ENCODE peak calls at places on chromosomes 7 and 10, in five cellular contexts. B is SK-N-SH, H is K562, E is HepG2, O is GM12878. K is an unnamed sample.

GRCh38 chr7:114931656-114932011 is 9.7 kb downstream of the MDFIC start:
- DNase-seq in B (no peak), H (no peak), E (no peak), O (no peak), K (no peak)

GRCh38 chr10:96309631-96310358 is 5.6 kb downstream of the DNTT start:
- DNase-seq in B (no peak), H (no peak), E (no peak), O (no peak), K (peak; percentile 91)

GRCh38 chr7:74387606-74388005 is 66.1 kb upstream of the GTF2IRD1 start:
- DNase-seq in B (no peak), H (no peak), E (no peak), O (no peak), K (no peak)

GRCh38 chr7:159031135-159031701 is 113.4 kb downstream of the VIPR2 start:
- DNase-seq in B (no peak), H (peak; percentile 42), E (no peak), O (no peak), K (peak; percentile 65)

GRCh38 chr10:8282340-8282739 is 227.9 kb downstream of the GATA3 start:
- DNase-seq in B (no peak), H (no peak), E (no peak), O (no peak), K (no peak)

GRCh38 chr7:19377611-19378339 is 232.6 kb upstream of the FERD3L start:
- DNase-seq in B (peak; percentile 1), H (no peak), E (no peak), O (no peak), K (no peak)

GRCh38 chr7:123996327-123996625 is 36.6 kb downstream of the TMEM229A start:
- DNase-seq in B (no peak), H (no peak), E (no peak), O (no peak), K (no peak)

GRCh38 chr7:117908031-117908795 is 35.0 kb upstream of the CTTNBP2 start:
- DNase-seq in B (no peak), H (no peak), E (no peak), O (no peak), K (no peak)

GRCh38 chr7:22782616-22783232 is 39.9 kb downstream of the TOMM7 start:
- DNase-seq in B (peak; percentile 76), H (peak; percentile 86), E (peak; percentile 44), O (no peak), K (no peak)

GRCh38 chr7:138842111-138842510 is 44.1 kb upstream of the ATP6V0A4 start:
- DNase-seq in B (no peak), H (peak; percentile 62), E (no peak), O (no peak), K (peak; percentile 31)

GRCh38 chr10:28569506-28570159 is 36.7 kb downstream of the WAC start:
- DNase-seq in B (no peak), H (peak; percentile 30), E (peak; percentile 66), O (no peak), K (no peak)

GRCh38 chr7:5636446-5636835 is 145.0 kb downstream of the RNF216 start:
- DNase-seq in B (no peak), H (no peak), E (peak; percentile 32), O (no peak), K (no peak)

GRCh38 chr7:5635461-5636445 is 145.7 kb downstream of the RNF216 start:
- DNase-seq in B (peak; percentile 62), H (no peak), E (peak; percentile 57), O (no peak), K (no peak)

GRCh38 chr7:5633161-5634106 is 148.0 kb downstream of the RNF216 start:
- DNase-seq in B (peak; percentile 45), H (no peak), E (no peak), O (no peak), K (no peak)

GRCh38 chr7:5631752-5632151 is 149.7 kb downstream of the RNF216 start:
- DNase-seq in B (no peak), H (no peak), E (no peak), O (no peak), K (no peak)

GRCh38 chr7:5634107-5634950 is 147.1 kb downstream of the RNF216 start:
- DNase-seq in B (peak; percentile 93), H (no peak), E (no peak), O (no peak), K (no peak)
- TF ChIP-seq POLR2AphosphoS5 in B (peak; percentile 96), H (no peak), E (no peak), O (no peak), K (peak; percentile 65)

GRCh38 chr7:2645274-2645868 is 13.6 kb downstream of the TTYH3 start:
- DNase-seq in B (peak; percentile 93), H (no peak), E (no peak), O (no peak), K (no peak)
- TF ChIP-seq USF2 in B (no peak), H (no peak), E (no peak), O (no peak), K (no peak)

GRCh38 chr7:116500071-116500853 is 724 bp downstream of the CAV2 start:
- DNase-seq in B (peak; percentile 19), H (peak; percentile 71), E (no peak), O (no peak), K (no peak)

GRCh38 chr7:116497708-116498107 is 1.8 kb upstream of the CAV2 start:
- DNase-seq in B (no peak), H (no peak), E (no peak), O (no peak), K (no peak)

GRCh38 chr7:116501425-116502167 is 2.1 kb downstream of the CAV2 start:
- DNase-seq in B (no peak), H (peak; percentile 94), E (no peak), O (no peak), K (no peak)

GRCh38 chr7:116496653-116497052 is 2.9 kb upstream of the CAV2 start:
- DNase-seq in B (no peak), H (no peak), E (no peak), O (no peak), K (no peak)

GRCh38 chr7:116499168-116500070 is at the start of gene CAV2:
- DNase-seq in B (peak; percentile 64), H (peak; percentile 88), E (no peak), O (no peak), K (peak; percentile 69)
- TF ChIP-seq JUND in B (no peak), H (no peak), E (no peak), O (no peak), K (no peak)

GRCh38 chr7:34451183-34451582 is 206.8 kb upstream of the NPSR1 start:
- DNase-seq in B (no peak), H (no peak), E (no peak), O (no peak), K (no peak)

GRCh38 chr7:34449765-34450164 is 208.3 kb upstream of the NPSR1 start:
- DNase-seq in B (no peak), H (no peak), E (no peak), O (no peak), K (no peak)

GRCh38 chr7:34445653-34446052 is 212.4 kb upstream of the NPSR1 start:
- DNase-seq in B (no peak), H (no peak), E (no peak), O (no peak), K (no peak)
- TF ChIP-seq POLR2AphosphoS5 in B (no peak), H (no peak), E (no peak), O (no peak), K (no peak)

GRCh38 chr10:62907470-62908212 is 91.5 kb upstream of the EGR2 start:
- DNase-seq in B (no peak), H (no peak), E (no peak), O (no peak), K (no peak)
- TF ChIP-seq USF2 in B (no peak), H (no peak), E (no peak), O (no peak), K (no peak)

GRCh38 chr10:109327266-109327665 is 596.0 kb downstream of the XPNPEP1 start:
- DNase-seq in B (no peak), H (no peak), E (no peak), O (no peak), K (no peak)
- TF ChIP-seq JUND in B (no peak), H (no peak), E (no peak), O (no peak), K (no peak)

GRCh38 chr7:27191716-27192545 is 6.9 kb upstream of the HOXA11 start:
- DNase-seq in B (no peak), H (no peak), E (no peak), O (no peak), K (peak; percentile 72)

GRCh38 chr7:27192546-27193334 is 7.2 kb downstream of the HOXA13 start:
- DNase-seq in B (peak; percentile 67), H (no peak), E (no peak), O (no peak), K (peak; percentile 68)

GRCh38 chr7:27193335-27194001 is 6.4 kb downstream of the HOXA13 start:
- DNase-seq in B (no peak), H (no peak), E (no peak), O (no peak), K (peak; percentile 49)

GRCh38 chr7:27194641-27195379 is 5.1 kb downstream of the HOXA13 start:
- DNase-seq in B (no peak), H (no peak), E (no peak), O (no peak), K (no peak)

GRCh38 chr7:27194002-27194352 is 5.9 kb downstream of the HOXA13 start:
- DNase-seq in B (no peak), H (no peak), E (no peak), O (no peak), K (no peak)
- TF ChIP-seq POLR2AphosphoS5 in B (no peak), H (no peak), E (no peak), O (no peak), K (no peak)

GRCh38 chr7:131687296-131687695 is 130.9 kb upstream of the PODXL start:
- DNase-seq in B (no peak), H (no peak), E (no peak), O (no peak), K (peak; percentile 31)
- TF ChIP-seq USF2 in B (no peak), H (no peak), E (no peak), O (no peak), K (no peak)

DNA sequence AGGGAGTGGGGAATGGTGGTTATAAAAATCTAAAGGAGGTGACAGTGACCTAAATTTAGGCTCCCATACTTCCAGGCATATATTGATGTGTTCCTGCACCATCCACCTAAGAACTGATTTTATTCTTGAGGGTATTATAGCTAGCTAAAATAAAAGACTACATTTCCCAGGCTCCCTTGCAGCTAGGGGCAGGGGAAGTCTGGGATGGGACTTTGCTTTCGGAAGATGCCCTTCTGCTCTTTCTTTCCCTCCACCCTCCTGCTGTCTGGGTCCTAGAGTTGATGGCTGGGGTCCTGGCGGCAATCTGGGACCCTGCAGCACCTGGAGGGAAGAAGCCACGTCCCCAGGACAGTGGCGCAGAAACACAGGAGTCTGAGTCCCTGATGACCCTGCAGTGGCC is 53.8 kb upstream of the SAMD8 start:
- DNase-seq in B (no peak), H (no peak), E (no peak), O (no peak), K (no peak)
- TF ChIP-seq JUND in B (no peak), H (no peak), E (no peak), O (no peak), K (no peak)